ENCODE peak calls at places on chromosome 1, in four cellular contexts. One of them, this sample, is unnamed.

GRCh38 chr1:218481116-218481775 is 136.1 kb downstream of the TGFB2 start:
- DNase-seq in fibroblast of mammary gland: no peak
- DNase-seq in B cell: no peak
- DNase-seq in ELR: peak
- DNase-seq in this sample: no peak

GRCh38 chr1:56180806-56181205 is 398.6 kb downstream of the PLPP3 start:
- DNase-seq in fibroblast of mammary gland: peak
- DNase-seq in B cell: no peak
- DNase-seq in ELR: no peak
- DNase-seq in this sample: no peak

GRCh38 chr1:80056179-80056578 is 1049.6 kb upstream of the ADGRL4 start:
- DNase-seq in fibroblast of mammary gland: no peak
- DNase-seq in B cell: no peak
- DNase-seq in ELR: no peak
- DNase-seq in this sample: no peak

GRCh38 chr1:206480211-206480610 is 9.9 kb downstream of the IKBKE start:
- DNase-seq in fibroblast of mammary gland: no peak
- DNase-seq in B cell: no peak
- DNase-seq in ELR: no peak
- DNase-seq in this sample: no peak

GRCh38 chr1:228695015-228695955 is 40.0 kb upstream of the RHOU start:
- DNase-seq in fibroblast of mammary gland: peak
- DNase-seq in B cell: no peak
- DNase-seq in ELR: peak
- DNase-seq in this sample: no peak

GRCh38 chr1:230186003-230186863 is 119.2 kb downstream of the GALNT2 start:
- DNase-seq in fibroblast of mammary gland: peak
- DNase-seq in B cell: no peak
- DNase-seq in ELR: peak
- DNase-seq in this sample: no peak

GRCh38 chr1:167374014-167374413 is 144.3 kb downstream of the CD247 start:
- DNase-seq in fibroblast of mammary gland: no peak
- DNase-seq in B cell: no peak
- DNase-seq in ELR: no peak
- DNase-seq in this sample: no peak

GRCh38 chr1:164363980-164364379 is 195.0 kb upstream of the PBX1 start:
- DNase-seq in fibroblast of mammary gland: no peak
- DNase-seq in B cell: no peak
- DNase-seq in ELR: no peak
- DNase-seq in this sample: no peak

GRCh38 chr1:156089704-156090103 is 7.4 kb upstream of the MEX3A start:
- DNase-seq in fibroblast of mammary gland: no peak
- DNase-seq in B cell: no peak
- DNase-seq in ELR: no peak
- DNase-seq in this sample: no peak

GRCh38 chr1:44655609-44656008 is 18.7 kb downstream of the TMEM53 start:
- DNase-seq in fibroblast of mammary gland: no peak
- DNase-seq in B cell: no peak
- DNase-seq in ELR: peak
- DNase-seq in this sample: no peak

GRCh38 chr1:227330279-227330678 is 12.0 kb upstream of the CDC42BPA start:
- DNase-seq in fibroblast of mammary gland: no peak
- DNase-seq in B cell: no peak
- DNase-seq in ELR: no peak
- DNase-seq in this sample: no peak

GRCh38 chr1:54254055-54254454 is 54.1 kb downstream of the MRPL37 start:
- DNase-seq in fibroblast of mammary gland: peak
- DNase-seq in B cell: no peak
- DNase-seq in ELR: peak
- DNase-seq in this sample: no peak

GRCh38 chr1:101389547-101389929 is 152.7 kb downstream of the S1PR1 start:
- DNase-seq in fibroblast of mammary gland: no peak
- DNase-seq in B cell: no peak
- DNase-seq in ELR: no peak
- DNase-seq in this sample: no peak

GRCh38 chr1:117582341-117582902 is 23.4 kb upstream of the TENT5C start:
- DNase-seq in fibroblast of mammary gland: no peak
- DNase-seq in B cell: no peak
- DNase-seq in ELR: no peak
- DNase-seq in this sample: no peak

GRCh38 chr1:59697138-59697811 is 117.5 kb upstream of the HOOK1 start:
- DNase-seq in fibroblast of mammary gland: no peak
- DNase-seq in B cell: no peak
- DNase-seq in ELR: no peak
- DNase-seq in this sample: no peak